ENCODE peak calls at places on chromosome 12, in six cellular contexts. G is adipocyte; U is activated CD8-positive, alpha-beta memory T cell treated with anti-CD3 and anti-CD28 coated beads for 24 hours; D is mesenteric fat pad; N is kidney epithelial cell; H is NT2/D1. C is an unnamed sample.

GRCh38 chr12:26987634-26988424 is 26.4 kb downstream of the TM7SF3 start:
- DNase-seq in G (no peak), U (no peak), D (no peak), N (no peak), H (no peak), C (no peak)

GRCh38 chr12:13368971-13369370 is 172.4 kb downstream of the EMP1 start:
- DNase-seq in G (no peak), U (no peak), D (no peak), N (no peak), H (peak), C (no peak)

GRCh38 chr12:57452937-57453509 is 2.1 kb upstream of the INHBE start:
- DNase-seq in G (peak), U (peak), D (no peak), N (no peak), H (peak), C (peak)

GRCh38 chr12:121582583-121583333 is 1.9 kb upstream of the KDM2B start:
- DNase-seq in G (no peak), U (no peak), D (no peak), N (no peak), H (peak), C (no peak)

GRCh38 chr12:5201554-5202243 is 158.0 kb downstream of the KCNA5 start:
- DNase-seq in G (no peak), U (no peak), D (no peak), N (no peak), H (peak), C (no peak)

GRCh38 chr12:15788266-15789214 is 648 bp downstream of the EPS8 start:
- DNase-seq in G (peak), U (no peak), D (peak), N (no peak), H (peak), C (peak)

GRCh38 chr12:24226745-24227350 is 277.4 kb upstream of the SOX5 start:
- DNase-seq in G (peak), U (no peak), D (no peak), N (peak), H (no peak), C (no peak)

GRCh38 chr12:4032906-4033628 is 159.9 kb upstream of the PARP11 start:
- DNase-seq in G (peak), U (no peak), D (no peak), N (no peak), H (peak), C (no peak)

GRCh38 chr12:15837141-15837781 is 44.9 kb upstream of the STRAP start:
- DNase-seq in G (peak), U (no peak), D (no peak), N (no peak), H (no peak), C (no peak)

GRCh38 chr12:55996201-55996714 is 818 bp upstream of the SUOX start:
- DNase-seq in G (peak), U (peak), D (no peak), N (no peak), H (no peak), C (peak)

GRCh38 chr12:131350943-131351318 is 360.0 kb upstream of the SFSWAP start:
- DNase-seq in G (no peak), U (no peak), D (no peak), N (no peak), H (no peak), C (no peak)

GRCh38 chr12:126397071-126397571 is 1331.9 kb downstream of the AACS start:
- DNase-seq in G (no peak), U (no peak), D (no peak), N (no peak), H (no peak), C (no peak)

GRCh38 chr12:56836317-56836716 is 73.2 kb downstream of the HSD17B6 start:
- DNase-seq in G (peak), U (no peak), D (no peak), N (no peak), H (no peak), C (no peak)

GRCh38 chr12:55737581-55738112 is 5.3 kb upstream of the GDF11 start:
- DNase-seq in G (no peak), U (no peak), D (peak), N (no peak), H (no peak), C (no peak)

GRCh38 chr12:38932320-38932719 is 26.9 kb upstream of the CPNE8 start:
- DNase-seq in G (no peak), U (no peak), D (no peak), N (no peak), H (no peak), C (no peak)

GRCh38 chr12:76755829-76756379 is 8.0 kb upstream of the ZDHHC17 start:
- DNase-seq in G (no peak), U (no peak), D (no peak), N (no peak), H (no peak), C (no peak)

GRCh38 chr12:12801649-12802048 is 11.5 kb upstream of the DDX47 start:
- DNase-seq in G (no peak), U (no peak), D (no peak), N (no peak), H (no peak), C (no peak)

GRCh38 chr12:54662028-54662427 is 13.9 kb upstream of the DCD start:
- DNase-seq in G (no peak), U (no peak), D (no peak), N (no peak), H (no peak), C (no peak)

GRCh38 chr12:98002887-98003493 is 512.4 kb upstream of the TMPO start:
- DNase-seq in G (peak), U (no peak), D (no peak), N (no peak), H (peak), C (no peak)

GRCh38 chr12:93127582-93128331 is 198.7 kb upstream of the EEA1 start:
- DNase-seq in G (peak), U (no peak), D (no peak), N (no peak), H (no peak), C (no peak)

GRCh38 chr12:48810817-48811453 is 7.4 kb upstream of the CACNB3 start:
- DNase-seq in G (peak), U (no peak), D (no peak), N (peak), H (peak), C (no peak)

GRCh38 chr12:121893901-121894540 is 5.4 kb downstream of the PSMD9 start:
- DNase-seq in G (peak), U (no peak), D (no peak), N (no peak), H (no peak), C (no peak)

GRCh38 chr12:101551362-101552114 is 43.2 kb upstream of the MYBPC1 start:
- DNase-seq in G (no peak), U (no peak), D (no peak), N (no peak), H (no peak), C (no peak)

GRCh38 chr12:71945883-71946282 is 7.2 kb downstream of the TPH2 start:
- DNase-seq in G (no peak), U (no peak), D (no peak), N (no peak), H (no peak), C (no peak)

GRCh38 chr12:27474344-27474743 is 27.8 kb downstream of the SMCO2 start:
- DNase-seq in G (peak), U (no peak), D (no peak), N (peak), H (no peak), C (no peak)

GRCh38 chr12:62458626-62459025 is 8.0 kb upstream of the MON2 start:
- DNase-seq in G (no peak), U (no peak), D (no peak), N (no peak), H (no peak), C (no peak)

GRCh38 chr12:6987956-6988573 is 17.4 kb downstream of the EMG1 start:
- DNase-seq in G (no peak), U (no peak), D (no peak), N (no peak), H (no peak), C (no peak)

GRCh38 chr12:31578632-31579031 is 12.3 kb downstream of the DENND5B start:
- DNase-seq in G (no peak), U (no peak), D (no peak), N (no peak), H (no peak), C (no peak)